ENCODE peak calls at places on chromosome 7, in four cellular contexts. U is WERI-Rb-1, N is NCI-H524, H is sigmoid colon. A is an unnamed sample.

GRCh38 chr7:114086906-114087651 is 168.3 kb upstream of the PPP1R3A start:
- DNase-seq in U (peak), N (peak), H (peak), A (no peak)

GRCh38 chr7:112383671-112384417 is 66.4 kb upstream of the IFRD1 start:
- DNase-seq in U (no peak), N (peak), H (no peak), A (no peak)

GRCh38 chr7:12123172-12123571 is 87.9 kb upstream of the TMEM106B start:
- DNase-seq in U (no peak), N (no peak), H (no peak), A (no peak)

GRCh38 chr7:17043012-17043877 is 161.5 kb upstream of the AGR3 start:
- DNase-seq in U (no peak), N (no peak), H (no peak), A (no peak)

GRCh38 chr7:141366098-141366621 is 185.1 kb upstream of the AGK start:
- DNase-seq in U (no peak), N (no peak), H (no peak), A (no peak)

GRCh38 chr7:73642834-73643233 is 18.5 kb upstream of the MLXIPL start:
- DNase-seq in U (no peak), N (no peak), H (no peak), A (no peak)

GRCh38 chr7:1665721-1666250 is 4.3 kb upstream of the ELFN1 start:
- DNase-seq in U (peak), N (peak), H (peak), A (no peak)

GRCh38 chr7:19284596-19285300 is 139.5 kb upstream of the FERD3L start:
- DNase-seq in U (no peak), N (no peak), H (no peak), A (no peak)

GRCh38 chr7:137772748-137773147 is 74.0 kb downstream of the DGKI start:
- DNase-seq in U (no peak), N (no peak), H (no peak), A (no peak)